ENCODE peak calls at places on chromosomes 12 and 14, in seven cellular contexts. U is activated B cell treated with CpG ODN at 0.5 μM for 24 hours, D is bronchial epithelial cell, N is GM23248, E is ovary, S is transverse colon, B is LNCaP clone FGC. K is an unnamed sample.

GRCh38 chr14:65879218-65880009 is 466.9 kb downstream of the FUT8 start:
- DNase-seq in U (no peak), D (peak), N (peak), E (no peak), S (no peak), B (no peak), K (no peak)

GRCh38 chr14:92458136-92458958 is 55.2 kb upstream of the RIN3 start:
- DNase-seq in U (no peak), D (no peak), N (no peak), E (no peak), S (no peak), B (no peak), K (no peak)

GRCh38 chr14:76217179-76217578 is 65.5 kb downstream of the GPATCH2L start:
- DNase-seq in U (no peak), D (no peak), N (no peak), E (no peak), S (no peak), B (no peak), K (no peak)

GRCh38 chr14:59406454-59407245 is 58.5 kb downstream of the GPR135 start:
- DNase-seq in U (no peak), D (peak), N (peak), E (no peak), S (no peak), B (no peak), K (no peak)

GRCh38 chr14:96105921-96106441 is 66.8 kb downstream of the C14orf132 start:
- DNase-seq in U (no peak), D (peak), N (peak), E (no peak), S (peak), B (no peak), K (peak)

GRCh38 chr12:49794811-49795653 is 33.2 kb downstream of the NCKAP5L start:
- DNase-seq in U (no peak), D (no peak), N (no peak), E (no peak), S (no peak), B (no peak), K (no peak)

GRCh38 chr14:70812124-70812818 is 3.0 kb upstream of the MAP3K9 start:
- DNase-seq in U (no peak), D (no peak), N (no peak), E (no peak), S (no peak), B (no peak), K (no peak)

GRCh38 chr14:100030441-100031153 is 34.6 kb upstream of the EVL start:
- DNase-seq in U (no peak), D (peak), N (peak), E (no peak), S (no peak), B (peak), K (no peak)

GRCh38 chr14:38208825-38209562 is 1.3 kb downstream of the SSTR1 start:
- DNase-seq in U (no peak), D (no peak), N (peak), E (peak), S (peak), B (no peak), K (peak)

GRCh38 chr14:68607081-68607851 is 185.6 kb downstream of the ZFP36L1 start:
- DNase-seq in U (no peak), D (no peak), N (peak), E (peak), S (peak), B (peak), K (no peak)

GRCh38 chr12:42935756-42936155 is 346.2 kb upstream of the PRICKLE1 start:
- DNase-seq in U (no peak), D (peak), N (peak), E (no peak), S (no peak), B (no peak), K (no peak)

GRCh38 chr12:101604132-101604531 is 9.4 kb downstream of the MYBPC1 start:
- DNase-seq in U (no peak), D (peak), N (no peak), E (no peak), S (no peak), B (no peak), K (no peak)

GRCh38 chr12:63915105-63915830 is 70.8 kb downstream of the SRGAP1 start:
- DNase-seq in U (no peak), D (peak), N (peak), E (no peak), S (no peak), B (no peak), K (no peak)

K was measured in left lung.